ENCODE peak calls at places on chromosomes 11 and 22, in five cellular contexts. K is cardiac fibroblast, M is endodermal cell, A is AG10803, P is GM10248. N is an unnamed sample.

GRCh38 chr11:19670030-19670761 is 42.4 kb upstream of the NAV2 start:
- DNase-seq in M (peak), K (peak), P (no peak), A (peak), N (no peak)

GRCh38 chr22:28594076-28594783 is 85.4 kb downstream of the TTC28 start:
- DNase-seq in P (no peak), M (no peak), A (no peak), K (no peak), N (no peak)

GRCh38 chr11:101034076-101034475 is 95.5 kb downstream of the PGR start:
- DNase-seq in K (peak), M (no peak), P (no peak), A (no peak), N (no peak)

GRCh38 chr22:27372969-27373670 is 428.4 kb downstream of the MN1 start:
- DNase-seq in M (peak), A (no peak), K (no peak), P (no peak), N (no peak)

GRCh38 chr11:14861680-14862079 is 30.4 kb downstream of the CYP2R1 start:
- DNase-seq in P (no peak), M (no peak), A (no peak), K (no peak), N (no peak)

GRCh38 chr22:49142891-49143290 is 684.8 kb downstream of the BRD1 start:
- DNase-seq in K (no peak), M (no peak), A (no peak), P (no peak), N (no peak)

GRCh38 chr11:65435330-65435931 is 12.8 kb downstream of the NEAT1 start:
- DNase-seq in K (no peak), P (no peak), A (peak), M (no peak), N (no peak)

GRCh38 chr22:39254789-39255298 is 10.1 kb upstream of the PDGFB start:
- DNase-seq in K (peak), M (peak), P (peak), A (peak), N (peak)

GRCh38 chr11:67665537-67666302 is 8.7 kb downstream of the ALDH3B2 start:
- DNase-seq in M (peak), P (peak), K (no peak), A (no peak), N (peak)

GRCh38 chr22:31829505-31829904 is 75.7 kb downstream of the DEPDC5 start:
- DNase-seq in P (peak), A (peak), K (peak), M (no peak), N (no peak)

GRCh38 chr11:10305262-10305963 is 540 bp downstream of the ADM start:
- DNase-seq in A (peak), P (peak), K (peak), M (peak), N (peak)

GRCh38 chr11:109629734-109630133 is 207.7 kb downstream of the C11orf87 start:
- DNase-seq in A (no peak), M (no peak), P (no peak), K (no peak), N (no peak)

GRCh38 chr11:61153593-61154090 is 7.6 kb downstream of the VPS37C start:
- DNase-seq in P (no peak), M (no peak), K (peak), A (peak), N (no peak)

GRCh38 chr11:19087658-19088057 is 27.1 kb upstream of the MRGPRX2 start:
- DNase-seq in P (no peak), A (peak), M (peak), K (peak), N (no peak)

GRCh38 chr22:48561676-48562075 is 1266.0 kb downstream of the BRD1 start:
- DNase-seq in A (no peak), K (no peak), M (no peak), P (no peak), N (no peak)

GRCh38 chr11:128279861-128280260 is 307.5 kb downstream of the ETS1 start:
- DNase-seq in K (peak), M (no peak), A (peak), P (no peak), N (no peak)

GRCh38 chr11:128284634-128285033 is 302.7 kb downstream of the ETS1 start:
- DNase-seq in M (no peak), P (no peak), K (no peak), A (no peak), N (no peak)

GRCh38 chr11:128285313-128285712 is 302.0 kb downstream of the ETS1 start:
- DNase-seq in P (no peak), A (no peak), K (no peak), M (no peak), N (no peak)

GRCh38 chr11:128282053-128282452 is 305.3 kb downstream of the ETS1 start:
- DNase-seq in P (no peak), A (no peak), M (no peak), K (no peak), N (no peak)

GRCh38 chr11:128283445-128283844 is 303.9 kb downstream of the ETS1 start:
- DNase-seq in A (peak), M (no peak), P (no peak), K (peak), N (no peak)
- TF ChIP-seq CTCF in A (no peak), M (no peak), P (no peak), K (no peak), N (no peak)

DNA sequence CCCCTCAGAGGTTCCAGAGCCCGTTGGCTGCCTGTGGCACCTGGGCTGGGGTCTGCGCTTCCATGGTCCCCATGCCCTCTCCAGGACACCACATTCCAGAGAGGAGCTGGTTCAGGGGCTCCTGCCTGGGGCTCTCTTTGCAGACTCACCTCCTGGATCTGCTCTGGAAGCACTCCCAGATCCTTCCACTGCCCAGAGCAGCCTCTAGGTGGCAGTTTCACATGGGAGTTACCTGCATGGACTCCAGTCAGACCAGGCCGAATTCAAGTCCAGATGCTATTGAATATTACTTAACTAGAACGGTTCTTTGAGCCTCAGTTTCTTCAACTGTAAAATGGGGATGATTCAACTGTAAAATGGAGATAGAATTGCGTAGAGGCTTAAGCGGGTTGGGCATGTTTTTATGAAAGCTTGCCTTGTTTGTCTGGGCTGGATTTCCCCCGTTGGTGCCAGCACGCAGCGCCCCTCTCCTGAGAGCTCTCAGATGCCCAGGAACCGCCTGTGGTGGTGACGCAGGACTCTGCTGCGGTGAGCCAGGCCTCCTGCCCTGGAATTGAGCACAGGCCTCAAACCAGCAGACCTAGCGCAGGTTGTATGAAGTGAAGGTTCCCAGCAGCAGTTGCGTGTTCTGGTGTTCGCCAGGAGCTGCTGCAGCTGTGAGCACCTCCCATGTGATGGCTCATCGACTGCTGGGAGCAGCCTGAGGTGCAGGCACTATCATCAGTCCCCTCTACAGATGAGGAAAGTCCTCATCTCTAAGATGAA is 44.2 kb downstream of the LMO1 start:
- DNase-seq in M (peak), P (peak), A (peak), K (peak), N (peak)
- TF ChIP-seq CTCF in M (peak), P (peak), A (peak), K (peak), N (peak)

GRCh38 chr11:809287-810039 is at the start of gene RPLP2:
- DNase-seq in P (peak), K (peak), A (peak), M (peak), N (peak)
- TF ChIP-seq CTCF in P (no peak), K (no peak), A (no peak), M (no peak), N (no peak)

GRCh38 chr11:106156290-106156937 is 79.0 kb downstream of the AASDHPPT start:
- DNase-seq in A (peak), P (peak), M (peak), K (peak), N (peak)

GRCh38 chr11:106152824-106153223 is 75.4 kb downstream of the AASDHPPT start:
- DNase-seq in K (peak), P (no peak), M (no peak), A (peak), N (no peak)

GRCh38 chr11:106152013-106152412 is 74.6 kb downstream of the AASDHPPT start:
- DNase-seq in M (peak), K (peak), P (no peak), A (peak), N (no peak)
- TF ChIP-seq CTCF in M (peak), K (no peak), P (no peak), A (peak), N (no peak)

GRCh38 chr22:50703726-50704509 is 31.3 kb downstream of the SHANK3 start:
- DNase-seq in M (peak), A (no peak), K (no peak), P (no peak), N (no peak)
- TF ChIP-seq CTCF in M (no peak), A (no peak), K (no peak), P (no peak), N (no peak)

DNA sequence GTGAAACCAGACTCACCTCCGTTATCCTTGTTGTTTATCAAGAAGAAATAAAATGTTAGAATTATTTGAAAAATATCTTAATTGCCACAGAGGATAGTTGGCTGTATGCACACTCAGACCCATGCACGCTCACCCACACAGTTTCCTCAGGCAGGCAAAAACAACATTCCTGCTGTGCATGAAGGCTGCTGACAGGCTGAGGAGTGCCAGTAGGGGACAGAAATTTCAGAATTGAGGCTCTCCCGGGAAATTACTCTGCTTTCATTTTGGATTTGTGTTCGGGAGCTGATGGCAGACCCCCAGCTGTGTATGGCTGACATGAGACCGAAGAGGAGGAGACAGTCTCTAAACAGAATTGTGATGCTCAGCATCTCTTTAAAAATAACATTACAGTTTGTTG is 87.5 kb downstream of the AMOTL1 start:
- DNase-seq in M (no peak), A (no peak), K (no peak), P (no peak), N (no peak)
- TF ChIP-seq CTCF in M (no peak), A (no peak), K (no peak), P (no peak), N (no peak)

DNA sequence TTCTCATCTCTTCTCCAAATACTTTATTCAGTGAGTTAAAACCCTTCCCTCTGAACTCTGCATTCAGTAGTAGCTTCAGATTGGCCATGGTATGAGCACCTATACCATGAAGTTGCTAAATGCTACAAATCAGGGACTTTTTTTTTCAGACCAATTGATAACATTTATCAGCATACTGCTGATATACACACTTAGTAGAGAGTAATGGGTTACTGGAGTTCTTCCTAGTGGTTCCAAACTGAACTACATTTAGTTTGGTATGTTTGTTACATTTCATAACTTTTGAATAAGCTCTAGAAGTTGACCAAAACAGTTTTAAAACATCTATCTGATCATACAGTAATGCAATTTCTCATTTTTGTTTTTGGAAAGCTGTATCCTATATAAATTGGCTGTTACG is 104.7 kb downstream of the DCDC1 start:
- DNase-seq in P (no peak), A (no peak), M (no peak), K (no peak), N (no peak)
- TF ChIP-seq CTCF in P (no peak), A (no peak), M (peak), K (no peak), N (no peak)

N was measured in GM20000.